ENCODE peak calls at places on chromosomes 16 and 17, in five cellular contexts. P, L, V, C and I are unnamed samples.

GRCh38 chr16:81778861-81779539 is at the start of gene PLCG2:
- DNase-seq in C (peak; percentile 26), V (peak; percentile 98), P (peak; percentile 89), L (peak; percentile 58), I (peak; percentile 85)

GRCh38 chr17:49110504-49110903 is 22.1 kb upstream of the B4GALNT2 start:
- DNase-seq in C (no peak), L (peak; percentile 40), P (no peak), V (no peak), I (no peak)

GRCh38 chr17:30248786-30249185 is 13.3 kb upstream of the SLC6A4 start:
- DNase-seq in V (no peak), C (no peak), P (no peak), L (no peak), I (no peak)

GRCh38 chr16:2692948-2693651 is 10.8 kb downstream of the KCTD5 start:
- DNase-seq in L (no peak), P (no peak), V (peak; percentile 69), C (no peak), I (no peak)

GRCh38 chr16:82265809-82266208 is 95.8 kb upstream of the MPHOSPH6 start:
- DNase-seq in C (no peak), P (no peak), V (no peak), L (no peak), I (no peak)

GRCh38 chr17:33520404-33521032 is 227.4 kb upstream of the ASIC2 start:
- DNase-seq in L (peak; percentile 6), P (peak; percentile 65), C (peak; percentile 9), V (no peak), I (no peak)

GRCh38 chr16:80122155-80122554 is 418.6 kb upstream of the DYNLRB2 start:
- DNase-seq in C (no peak), P (no peak), L (no peak), V (no peak), I (no peak)

GRCh38 chr16:66714659-66715307 is 18.2 kb upstream of the CMTM4 start:
- DNase-seq in L (peak; percentile 33), V (no peak), P (no peak), C (peak; percentile 95), I (no peak)

GRCh38 chr17:17067277-17067676 is 25.0 kb downstream of the MPRIP start:
- DNase-seq in V (no peak), C (no peak), P (no peak), L (peak; percentile 83), I (no peak)

GRCh38 chr16:50611995-50612848 is 64.0 kb downstream of the NKD1 start:
- DNase-seq in P (no peak), C (no peak), V (no peak), L (no peak), I (no peak)

GRCh38 chr17:41394254-41395016 is 3.0 kb downstream of the KRT31 start:
- DNase-seq in L (peak; percentile 31), P (no peak), C (no peak), V (no peak), I (no peak)

GRCh38 chr17:67456103-67456502 is 79.0 kb downstream of the PITPNC1 start:
- DNase-seq in L (no peak), C (no peak), P (peak; percentile 61), V (no peak), I (no peak)

GRCh38 chr16:15754821-15755534 is 101.8 kb downstream of the MYH11 start:
- DNase-seq in V (no peak), L (no peak), C (no peak), P (no peak), I (no peak)

GRCh38 chr17:73467651-73468050 is 155.8 kb upstream of the CDC42EP4 start:
- DNase-seq in P (no peak), V (no peak), C (no peak), L (no peak), I (no peak)

GRCh38 chr16:81623365-81624102 is 155.6 kb upstream of the PLCG2 start:
- DNase-seq in C (peak; percentile 75), L (peak; percentile 53), V (no peak), P (peak; percentile 63), I (no peak)

GRCh38 chr16:19984136-19984535 is 89.6 kb downstream of the GPR139 start:
- DNase-seq in V (no peak), P (no peak), C (no peak), L (no peak), I (no peak)

GRCh38 chr16:70746040-70746707 is 54.8 kb downstream of the VAC14 start:
- DNase-seq in P (no peak), C (no peak), V (peak; percentile 83), L (peak; percentile 87), I (peak; percentile 90)

GRCh38 chr16:83995756-83996155 is 27.7 kb downstream of the NECAB2 start:
- DNase-seq in P (no peak), C (peak; percentile 91), V (no peak), L (no peak), I (peak; percentile 35)

GRCh38 chr17:75835315-75835987 is 8.8 kb downstream of the UNC13D start:
- DNase-seq in L (no peak), P (no peak), C (no peak), V (no peak), I (no peak)

GRCh38 chr17:65556014-65556909 is 5.2 kb downstream of the AXIN2 start:
- DNase-seq in V (peak; percentile 92), L (peak; percentile 59), P (peak; percentile 67), C (peak; percentile 35), I (peak; percentile 80)

GRCh38 chr17:63647065-63647725 is 25.0 kb downstream of the MAP3K3 start:
- DNase-seq in V (no peak), P (no peak), C (no peak), L (peak; percentile 27), I (no peak)

GRCh38 chr16:50627419-50627818 is 53.7 kb downstream of the SNX20 start:
- DNase-seq in L (peak; percentile 26), P (no peak), V (no peak), C (peak; percentile 92), I (peak; percentile 79)

GRCh38 chr17:18371455-18371854 is 6.1 kb upstream of the EVPLL start:
- DNase-seq in L (no peak), C (no peak), V (no peak), P (no peak), I (no peak)

GRCh38 chr17:39196820-39197331 is 593 bp downstream of the CACNB1 start:
- DNase-seq in L (peak; percentile 60), C (peak; percentile 15), V (peak; percentile 85), P (no peak), I (peak; percentile 72)

GRCh38 chr17:21289902-21290571 is 5.5 kb downstream of the MAP2K3 start:
- DNase-seq in C (peak; percentile 56), L (no peak), P (no peak), V (no peak), I (no peak)

GRCh38 chr16:78768226-78768625 is 668.8 kb downstream of the WWOX start:
- DNase-seq in V (no peak), C (peak; percentile 34), P (no peak), L (no peak), I (no peak)